ENCODE peak calls at places on chromosomes 2 and 18, in ten cellular contexts. One of them, this sample, is unnamed.

GRCh38 chr2:3651686-3652516 is 6.1 kb upstream of the ALLC start:
- DNase-seq in T follicular helper cell: peak; percentile 52
- DNase-seq in AML-193: no peak
- DNase-seq in GM12865: peak; percentile 93
- DNase-seq in caudate nucleus: peak; percentile 69
- DNase-seq in kidney epithelial cell: no peak
- DNase-seq in CD4-positive, alpha-beta T cell: peak; percentile 51
- DNase-seq in fibroblast of mammary gland: peak; percentile 26
- DNase-seq in tibial artery: no peak
- DNase-seq in NCI-H2081: peak; percentile 100
- DNase-seq in this sample: no peak

GRCh38 chr2:231489990-231490389 is 25.7 kb upstream of the NCL start:
- DNase-seq in T follicular helper cell: no peak
- DNase-seq in AML-193: no peak
- DNase-seq in GM12865: no peak
- DNase-seq in caudate nucleus: no peak
- DNase-seq in kidney epithelial cell: no peak
- DNase-seq in CD4-positive, alpha-beta T cell: no peak
- DNase-seq in fibroblast of mammary gland: peak; percentile 20
- DNase-seq in tibial artery: no peak
- DNase-seq in NCI-H2081: no peak
- DNase-seq in this sample: no peak

GRCh38 chr2:9473308-9473984 is 905 bp upstream of the IAH1 start:
- DNase-seq in T follicular helper cell: no peak
- DNase-seq in AML-193: no peak
- DNase-seq in GM12865: peak; percentile 47
- DNase-seq in caudate nucleus: no peak
- DNase-seq in kidney epithelial cell: no peak
- DNase-seq in CD4-positive, alpha-beta T cell: no peak
- DNase-seq in fibroblast of mammary gland: no peak
- DNase-seq in tibial artery: no peak
- DNase-seq in NCI-H2081: no peak
- DNase-seq in this sample: no peak

GRCh38 chr18:26133652-26134051 is at the start of gene PSMA8:
- DNase-seq in T follicular helper cell: peak; percentile 26
- DNase-seq in AML-193: no peak
- DNase-seq in GM12865: peak; percentile 9
- DNase-seq in caudate nucleus: no peak
- DNase-seq in kidney epithelial cell: no peak
- DNase-seq in CD4-positive, alpha-beta T cell: peak; percentile 16
- DNase-seq in fibroblast of mammary gland: no peak
- DNase-seq in tibial artery: no peak
- DNase-seq in NCI-H2081: no peak
- DNase-seq in this sample: no peak

GRCh38 chr2:136238552-136239346 is 120.8 kb upstream of the CXCR4 start:
- DNase-seq in T follicular helper cell: peak; percentile 29
- DNase-seq in AML-193: peak; percentile 90
- DNase-seq in GM12865: peak; percentile 78
- DNase-seq in caudate nucleus: no peak
- DNase-seq in kidney epithelial cell: no peak
- DNase-seq in CD4-positive, alpha-beta T cell: peak; percentile 47
- DNase-seq in fibroblast of mammary gland: peak; percentile 66
- DNase-seq in tibial artery: no peak
- DNase-seq in NCI-H2081: no peak
- DNase-seq in this sample: no peak

GRCh38 chr2:224946911-224947310 is 95.4 kb downstream of the DOCK10 start:
- DNase-seq in T follicular helper cell: no peak
- DNase-seq in AML-193: peak; percentile 89
- DNase-seq in GM12865: peak; percentile 77
- DNase-seq in caudate nucleus: no peak
- DNase-seq in kidney epithelial cell: no peak
- DNase-seq in CD4-positive, alpha-beta T cell: no peak
- DNase-seq in fibroblast of mammary gland: peak; percentile 74
- DNase-seq in tibial artery: no peak
- DNase-seq in NCI-H2081: no peak
- DNase-seq in this sample: peak; percentile 70

GRCh38 chr18:75066936-75067335 is 142.0 kb downstream of the PTGR3 start:
- DNase-seq in T follicular helper cell: no peak
- DNase-seq in AML-193: no peak
- DNase-seq in GM12865: no peak
- DNase-seq in caudate nucleus: no peak
- DNase-seq in kidney epithelial cell: no peak
- DNase-seq in CD4-positive, alpha-beta T cell: no peak
- DNase-seq in fibroblast of mammary gland: no peak
- DNase-seq in tibial artery: no peak
- DNase-seq in NCI-H2081: no peak
- DNase-seq in this sample: no peak

GRCh38 chr2:160257015-160257741 is 57.1 kb upstream of the ITGB6 start:
- DNase-seq in T follicular helper cell: no peak
- DNase-seq in AML-193: no peak
- DNase-seq in GM12865: no peak
- DNase-seq in caudate nucleus: no peak
- DNase-seq in kidney epithelial cell: no peak
- DNase-seq in CD4-positive, alpha-beta T cell: no peak
- DNase-seq in fibroblast of mammary gland: no peak
- DNase-seq in tibial artery: no peak
- DNase-seq in NCI-H2081: no peak
- DNase-seq in this sample: no peak

GRCh38 chr2:19548116-19548515 is 189.7 kb upstream of the OSR1 start:
- DNase-seq in T follicular helper cell: no peak
- DNase-seq in AML-193: no peak
- DNase-seq in GM12865: no peak
- DNase-seq in caudate nucleus: no peak
- DNase-seq in kidney epithelial cell: no peak
- DNase-seq in CD4-positive, alpha-beta T cell: no peak
- DNase-seq in fibroblast of mammary gland: no peak
- DNase-seq in tibial artery: no peak
- DNase-seq in NCI-H2081: no peak
- DNase-seq in this sample: no peak

GRCh38 chr2:176079851-176080539 is 3.8 kb downstream of the EVX2 start:
- DNase-seq in T follicular helper cell: no peak
- DNase-seq in AML-193: no peak
- DNase-seq in GM12865: peak; percentile 16
- DNase-seq in caudate nucleus: no peak
- DNase-seq in kidney epithelial cell: no peak
- DNase-seq in CD4-positive, alpha-beta T cell: no peak
- DNase-seq in fibroblast of mammary gland: peak; percentile 54
- DNase-seq in tibial artery: no peak
- DNase-seq in NCI-H2081: peak; percentile 89
- DNase-seq in this sample: no peak

GRCh38 chr2:219627105-219628100 is at the start of gene SLC4A3:
- DNase-seq in T follicular helper cell: no peak
- DNase-seq in AML-193: no peak
- DNase-seq in GM12865: no peak
- DNase-seq in caudate nucleus: no peak
- DNase-seq in kidney epithelial cell: no peak
- DNase-seq in CD4-positive, alpha-beta T cell: no peak
- DNase-seq in fibroblast of mammary gland: no peak
- DNase-seq in tibial artery: no peak
- DNase-seq in NCI-H2081: peak; percentile 58
- DNase-seq in this sample: no peak

GRCh38 chr2:28747714-28748113 is 3.9 kb upstream of the PPP1CB start:
- DNase-seq in T follicular helper cell: no peak
- DNase-seq in AML-193: no peak
- DNase-seq in GM12865: no peak
- DNase-seq in caudate nucleus: no peak
- DNase-seq in kidney epithelial cell: no peak
- DNase-seq in CD4-positive, alpha-beta T cell: no peak
- DNase-seq in fibroblast of mammary gland: no peak
- DNase-seq in tibial artery: no peak
- DNase-seq in NCI-H2081: peak; percentile 30
- DNase-seq in this sample: no peak

GRCh38 chr2:64711260-64711659 is 57.5 kb upstream of the SERTAD2 start:
- DNase-seq in T follicular helper cell: no peak
- DNase-seq in AML-193: peak; percentile 31
- DNase-seq in GM12865: no peak
- DNase-seq in caudate nucleus: no peak
- DNase-seq in kidney epithelial cell: no peak
- DNase-seq in CD4-positive, alpha-beta T cell: no peak
- DNase-seq in fibroblast of mammary gland: no peak
- DNase-seq in tibial artery: no peak
- DNase-seq in NCI-H2081: no peak
- DNase-seq in this sample: no peak

GRCh38 chr18:48136051-48136543 is 205.6 kb upstream of the SMAD2 start:
- DNase-seq in T follicular helper cell: no peak
- DNase-seq in AML-193: no peak
- DNase-seq in GM12865: no peak
- DNase-seq in caudate nucleus: no peak
- DNase-seq in kidney epithelial cell: no peak
- DNase-seq in CD4-positive, alpha-beta T cell: no peak
- DNase-seq in fibroblast of mammary gland: no peak
- DNase-seq in tibial artery: peak; percentile 68
- DNase-seq in NCI-H2081: peak; percentile 14
- DNase-seq in this sample: no peak

GRCh38 chr2:128607440-128607839 is 288.8 kb upstream of the HS6ST1 start:
- DNase-seq in T follicular helper cell: no peak
- DNase-seq in AML-193: no peak
- DNase-seq in GM12865: no peak
- DNase-seq in caudate nucleus: no peak
- DNase-seq in kidney epithelial cell: no peak
- DNase-seq in CD4-positive, alpha-beta T cell: no peak
- DNase-seq in fibroblast of mammary gland: no peak
- DNase-seq in tibial artery: peak; percentile 59
- DNase-seq in NCI-H2081: no peak
- DNase-seq in this sample: no peak

GRCh38 chr2:237861875-237862527 is 2.6 kb downstream of the RAMP1 start:
- DNase-seq in T follicular helper cell: no peak
- DNase-seq in AML-193: no peak
- DNase-seq in GM12865: no peak
- DNase-seq in caudate nucleus: no peak
- DNase-seq in kidney epithelial cell: no peak
- DNase-seq in CD4-positive, alpha-beta T cell: no peak
- DNase-seq in fibroblast of mammary gland: no peak
- DNase-seq in tibial artery: peak; percentile 54
- DNase-seq in NCI-H2081: no peak
- DNase-seq in this sample: no peak

GRCh38 chr18:8948011-8948410 is 154.5 kb upstream of the NDUFV2 start:
- DNase-seq in T follicular helper cell: no peak
- DNase-seq in AML-193: no peak
- DNase-seq in GM12865: no peak
- DNase-seq in caudate nucleus: no peak
- DNase-seq in kidney epithelial cell: no peak
- DNase-seq in CD4-positive, alpha-beta T cell: no peak
- DNase-seq in fibroblast of mammary gland: no peak
- DNase-seq in tibial artery: no peak
- DNase-seq in NCI-H2081: no peak
- DNase-seq in this sample: no peak

GRCh38 chr2:200705305-200705985 is 106.3 kb upstream of the BZW1 start:
- DNase-seq in T follicular helper cell: no peak
- DNase-seq in AML-193: no peak
- DNase-seq in GM12865: no peak
- DNase-seq in caudate nucleus: no peak
- DNase-seq in kidney epithelial cell: no peak
- DNase-seq in CD4-positive, alpha-beta T cell: no peak
- DNase-seq in fibroblast of mammary gland: peak; percentile 33
- DNase-seq in tibial artery: no peak
- DNase-seq in NCI-H2081: no peak
- DNase-seq in this sample: no peak

GRCh38 chr2:102057502-102058292 is 65.9 kb downstream of the IL1R2 start:
- DNase-seq in T follicular helper cell: no peak
- DNase-seq in AML-193: no peak
- DNase-seq in GM12865: peak; percentile 26
- DNase-seq in caudate nucleus: no peak
- DNase-seq in kidney epithelial cell: no peak
- DNase-seq in CD4-positive, alpha-beta T cell: no peak
- DNase-seq in fibroblast of mammary gland: peak; percentile 73
- DNase-seq in tibial artery: no peak
- DNase-seq in NCI-H2081: no peak
- DNase-seq in this sample: no peak

GRCh38 chr2:28361991-28362710 is 30.5 kb upstream of the FOSL2 start:
- DNase-seq in T follicular helper cell: no peak
- DNase-seq in AML-193: no peak
- DNase-seq in GM12865: no peak
- DNase-seq in caudate nucleus: no peak
- DNase-seq in kidney epithelial cell: no peak
- DNase-seq in CD4-positive, alpha-beta T cell: no peak
- DNase-seq in fibroblast of mammary gland: no peak
- DNase-seq in tibial artery: no peak
- DNase-seq in NCI-H2081: no peak
- DNase-seq in this sample: no peak

GRCh38 chr2:114543106-114543806 is 100.8 kb downstream of the DPP10 start:
- DNase-seq in T follicular helper cell: no peak
- DNase-seq in AML-193: no peak
- DNase-seq in GM12865: no peak
- DNase-seq in caudate nucleus: no peak
- DNase-seq in kidney epithelial cell: no peak
- DNase-seq in CD4-positive, alpha-beta T cell: no peak
- DNase-seq in fibroblast of mammary gland: no peak
- DNase-seq in tibial artery: peak; percentile 67
- DNase-seq in NCI-H2081: no peak
- DNase-seq in this sample: no peak

GRCh38 chr18:37524546-37525301 is 40.9 kb downstream of the CELF4 start:
- DNase-seq in T follicular helper cell: no peak
- DNase-seq in AML-193: no peak
- DNase-seq in GM12865: no peak
- DNase-seq in caudate nucleus: no peak
- DNase-seq in kidney epithelial cell: no peak
- DNase-seq in CD4-positive, alpha-beta T cell: no peak
- DNase-seq in fibroblast of mammary gland: no peak
- DNase-seq in tibial artery: no peak
- DNase-seq in NCI-H2081: no peak
- DNase-seq in this sample: no peak

GRCh38 chr2:231259104-231259503 is 60.7 kb downstream of the ARMC9 start:
- DNase-seq in T follicular helper cell: no peak
- DNase-seq in AML-193: no peak
- DNase-seq in GM12865: no peak
- DNase-seq in caudate nucleus: no peak
- DNase-seq in kidney epithelial cell: no peak
- DNase-seq in CD4-positive, alpha-beta T cell: no peak
- DNase-seq in fibroblast of mammary gland: no peak
- DNase-seq in tibial artery: peak; percentile 37
- DNase-seq in NCI-H2081: no peak
- DNase-seq in this sample: no peak

GRCh38 chr18:71808576-71808975 is 735.6 kb downstream of the CBLN2 start:
- DNase-seq in T follicular helper cell: no peak
- DNase-seq in AML-193: no peak
- DNase-seq in GM12865: no peak
- DNase-seq in caudate nucleus: no peak
- DNase-seq in kidney epithelial cell: no peak
- DNase-seq in CD4-positive, alpha-beta T cell: no peak
- DNase-seq in fibroblast of mammary gland: no peak
- DNase-seq in tibial artery: no peak
- DNase-seq in NCI-H2081: no peak
- DNase-seq in this sample: no peak

GRCh38 chr2:140122001-140122400 is 1341.8 kb upstream of the NXPH2 start:
- DNase-seq in T follicular helper cell: no peak
- DNase-seq in AML-193: no peak
- DNase-seq in GM12865: no peak
- DNase-seq in caudate nucleus: no peak
- DNase-seq in kidney epithelial cell: peak; percentile 38
- DNase-seq in CD4-positive, alpha-beta T cell: no peak
- DNase-seq in fibroblast of mammary gland: peak; percentile 1
- DNase-seq in tibial artery: no peak
- DNase-seq in NCI-H2081: no peak
- DNase-seq in this sample: peak; percentile 22

GRCh38 chr2:99984781-99985525 is 157.4 kb downstream of the AFF3 start:
- DNase-seq in T follicular helper cell: no peak
- DNase-seq in AML-193: no peak
- DNase-seq in GM12865: no peak
- DNase-seq in caudate nucleus: no peak
- DNase-seq in kidney epithelial cell: peak; percentile 47
- DNase-seq in CD4-positive, alpha-beta T cell: no peak
- DNase-seq in fibroblast of mammary gland: peak; percentile 81
- DNase-seq in tibial artery: no peak
- DNase-seq in NCI-H2081: peak; percentile 69
- DNase-seq in this sample: no peak

GRCh38 chr18:7558769-7559168 is 8.3 kb upstream of the PTPRM start:
- DNase-seq in T follicular helper cell: no peak
- DNase-seq in AML-193: no peak
- DNase-seq in GM12865: no peak
- DNase-seq in caudate nucleus: no peak
- DNase-seq in kidney epithelial cell: no peak
- DNase-seq in CD4-positive, alpha-beta T cell: no peak
- DNase-seq in fibroblast of mammary gland: no peak
- DNase-seq in tibial artery: no peak
- DNase-seq in NCI-H2081: no peak
- DNase-seq in this sample: no peak

GRCh38 chr2:67656875-67657274 is 259.7 kb downstream of the ETAA1 start:
- DNase-seq in T follicular helper cell: no peak
- DNase-seq in AML-193: no peak
- DNase-seq in GM12865: no peak
- DNase-seq in caudate nucleus: no peak
- DNase-seq in kidney epithelial cell: no peak
- DNase-seq in CD4-positive, alpha-beta T cell: no peak
- DNase-seq in fibroblast of mammary gland: peak; percentile 31
- DNase-seq in tibial artery: no peak
- DNase-seq in NCI-H2081: no peak
- DNase-seq in this sample: peak; percentile 30

This sample was measured in non-pigmented ciliary epithelial cell.